ENCODE peak calls at places on chromosome 3, in six cellular contexts. One of them, this sample, is unnamed.

GRCh38 chr3:64441861-64442260 is 216.6 kb upstream of the PRICKLE2 start:
- DNase-seq in SK-N-SH: no peak
- DNase-seq in H1: no peak
- DNase-seq in HepG2: no peak
- DNase-seq in K562: no peak
- DNase-seq in GM12878: no peak
- DNase-seq in this sample: no peak

GRCh38 chr3:10437995-10438901 is 67.1 kb downstream of the ATP2B2 start:
- DNase-seq in K562: peak
- DNase-seq in SK-N-SH: no peak
- DNase-seq in HepG2: no peak
- DNase-seq in H1: no peak
- DNase-seq in GM12878: no peak
- DNase-seq in this sample: no peak

GRCh38 chr3:156142649-156143048 is 22.3 kb downstream of the KCNAB1 start:
- DNase-seq in HepG2: no peak
- DNase-seq in K562: no peak
- DNase-seq in H1: no peak
- DNase-seq in SK-N-SH: no peak
- DNase-seq in GM12878: no peak
- DNase-seq in this sample: no peak

GRCh38 chr3:51610708-51611107 is 60.3 kb upstream of the TEX264 start:
- DNase-seq in GM12878: no peak
- DNase-seq in SK-N-SH: peak
- DNase-seq in HepG2: no peak
- DNase-seq in H1: no peak
- DNase-seq in K562: no peak
- DNase-seq in this sample: no peak

GRCh38 chr3:32285910-32286309 is 47.4 kb downstream of the CMTM8 start:
- DNase-seq in GM12878: no peak
- DNase-seq in HepG2: no peak
- DNase-seq in SK-N-SH: no peak
- DNase-seq in H1: no peak
- DNase-seq in K562: no peak
- DNase-seq in this sample: no peak

GRCh38 chr3:57974796-57975388 is 33.3 kb upstream of the FLNB start:
- DNase-seq in SK-N-SH: peak
- DNase-seq in K562: peak
- DNase-seq in HepG2: peak
- DNase-seq in H1: no peak
- DNase-seq in GM12878: no peak
- DNase-seq in this sample: peak

GRCh38 chr3:29494305-29495036 is 213.6 kb downstream of the RBMS3 start:
- DNase-seq in K562: no peak
- DNase-seq in GM12878: no peak
- DNase-seq in SK-N-SH: peak
- DNase-seq in H1: no peak
- DNase-seq in HepG2: no peak
- DNase-seq in this sample: no peak

GRCh38 chr3:136750922-136751258 is 1.3 kb downstream of the STAG1 start:
- DNase-seq in GM12878: no peak
- DNase-seq in H1: no peak
- DNase-seq in SK-N-SH: no peak
- DNase-seq in K562: no peak
- DNase-seq in HepG2: no peak
- DNase-seq in this sample: no peak

GRCh38 chr3:150875548-150875947 is 29.7 kb downstream of the MINDY4B start:
- DNase-seq in H1: no peak
- DNase-seq in GM12878: no peak
- DNase-seq in HepG2: no peak
- DNase-seq in SK-N-SH: no peak
- DNase-seq in K562: no peak
- DNase-seq in this sample: no peak

GRCh38 chr3:151430821-151431484 is 29.9 kb downstream of the IGSF10 start:
- DNase-seq in GM12878: no peak
- DNase-seq in H1: no peak
- DNase-seq in HepG2: no peak
- DNase-seq in SK-N-SH: no peak
- DNase-seq in K562: no peak
- DNase-seq in this sample: no peak

DNA sequence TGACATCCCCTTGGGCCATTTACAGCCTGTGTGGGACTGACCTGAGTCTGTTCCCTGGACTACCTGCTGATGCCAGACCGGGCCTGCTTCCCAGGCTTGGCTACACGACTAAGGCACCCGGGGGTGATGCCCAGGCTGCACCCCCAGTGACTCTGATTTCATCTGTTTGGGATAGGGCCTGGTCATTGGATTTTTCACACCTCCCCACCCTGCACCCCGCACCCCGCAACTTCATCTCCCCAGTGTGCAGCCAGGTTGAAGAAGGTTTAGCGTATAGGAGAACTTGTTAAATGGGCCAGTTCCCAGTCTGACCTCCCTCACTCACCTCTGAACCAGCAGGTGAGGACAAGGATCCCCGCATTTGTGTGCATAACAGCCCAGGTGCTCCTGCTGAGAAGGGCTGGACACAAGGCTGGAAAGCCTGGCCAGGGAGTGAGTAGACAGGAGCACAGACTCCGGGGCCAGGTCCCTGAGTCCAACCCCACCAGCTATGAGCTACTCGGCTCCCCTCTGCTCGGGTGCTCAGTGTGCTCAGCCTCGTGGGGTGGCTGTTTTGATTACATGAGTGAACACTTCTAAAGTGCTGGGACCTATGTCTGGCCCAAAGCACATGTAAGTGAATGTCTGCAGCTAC is 18.5 kb downstream of the SLC6A20 start:
- DNase-seq in GM12878: no peak
- DNase-seq in HepG2: no peak
- DNase-seq in H1: no peak
- DNase-seq in SK-N-SH: no peak
- DNase-seq in K562: no peak
- DNase-seq in this sample: no peak
- TF ChIP-seq GABPA in GM12878: no peak
- TF ChIP-seq GABPA in HepG2: no peak
- TF ChIP-seq GABPA in H1: no peak
- TF ChIP-seq GABPA in SK-N-SH: no peak
- TF ChIP-seq GABPA in K562: no peak
- TF ChIP-seq GABPA in this sample: no peak

DNA sequence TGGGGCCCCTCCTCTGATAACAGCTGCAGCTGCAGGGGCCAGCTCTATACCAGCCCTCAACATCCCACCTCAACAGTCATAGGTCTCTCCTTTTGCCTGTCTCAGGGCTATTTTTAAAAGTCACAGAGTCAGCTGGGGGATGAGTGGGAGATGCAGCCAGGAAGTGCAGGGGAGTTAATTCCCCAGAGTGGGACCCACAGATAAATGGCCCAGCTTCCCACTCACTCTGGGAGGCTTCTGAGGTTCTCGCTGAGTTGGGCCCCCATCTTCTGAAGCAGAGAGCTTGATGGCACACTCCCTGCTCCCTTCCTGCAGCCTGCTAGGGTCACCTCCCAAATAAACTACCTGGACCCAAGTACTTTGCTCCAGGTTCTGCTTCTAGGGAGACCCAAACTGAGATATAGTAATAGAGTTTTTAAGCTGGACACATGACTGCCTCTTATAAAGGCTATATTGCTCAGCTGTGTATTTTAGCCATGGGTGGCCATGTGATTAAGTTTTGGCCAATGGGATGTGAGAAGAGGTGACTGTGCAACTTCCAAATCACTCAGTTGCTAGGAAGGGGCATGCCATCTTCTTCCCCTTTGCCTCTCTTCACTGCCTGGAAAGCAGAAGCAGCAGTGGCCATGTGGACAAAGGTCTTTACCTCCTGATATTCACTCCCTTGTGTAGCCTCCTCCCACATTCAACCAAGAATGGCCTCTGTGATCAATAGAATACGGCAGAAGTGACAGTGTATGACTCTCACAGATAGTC is 15.5 kb upstream of the VIPR1 start:
- DNase-seq in H1: no peak
- DNase-seq in K562: no peak
- DNase-seq in GM12878: no peak
- DNase-seq in HepG2: no peak
- DNase-seq in SK-N-SH: no peak
- DNase-seq in this sample: peak
- TF ChIP-seq GABPA in H1: no peak
- TF ChIP-seq GABPA in K562: no peak
- TF ChIP-seq GABPA in GM12878: no peak
- TF ChIP-seq GABPA in HepG2: no peak
- TF ChIP-seq GABPA in SK-N-SH: no peak
- TF ChIP-seq GABPA in this sample: no peak

GRCh38 chr3:133277813-133278212 is 122.0 kb upstream of the BFSP2 start:
- DNase-seq in HepG2: no peak
- DNase-seq in H1: no peak
- DNase-seq in GM12878: no peak
- DNase-seq in K562: no peak
- DNase-seq in SK-N-SH: no peak
- DNase-seq in this sample: no peak
- TF ChIP-seq GABPA in HepG2: no peak
- TF ChIP-seq GABPA in H1: no peak
- TF ChIP-seq GABPA in GM12878: no peak
- TF ChIP-seq GABPA in K562: no peak
- TF ChIP-seq GABPA in SK-N-SH: no peak
- TF ChIP-seq GABPA in this sample: no peak

DNA sequence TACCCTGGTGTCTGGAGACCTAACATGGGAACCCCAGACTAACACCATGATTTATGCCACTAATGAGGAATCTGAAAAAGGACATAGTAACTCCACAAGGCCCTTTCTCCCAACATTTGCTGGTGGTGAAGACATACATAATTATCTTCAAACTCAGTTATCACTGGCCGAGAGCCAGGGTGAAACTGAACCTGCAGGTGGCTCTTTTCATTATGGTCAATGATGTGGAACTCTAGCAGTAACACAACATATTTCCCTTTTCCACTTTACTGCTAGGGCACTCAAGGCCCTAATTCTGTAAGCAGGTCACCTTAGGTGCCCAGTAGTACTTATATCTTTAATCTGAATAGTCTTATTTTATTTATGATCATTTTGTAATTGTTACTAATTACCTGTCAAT is 326.4 kb upstream of the SATB1 start:
- DNase-seq in HepG2: no peak
- DNase-seq in K562: no peak
- DNase-seq in GM12878: no peak
- DNase-seq in SK-N-SH: no peak
- DNase-seq in H1: no peak
- DNase-seq in this sample: no peak
- TF ChIP-seq GABPA in HepG2: no peak
- TF ChIP-seq GABPA in K562: no peak
- TF ChIP-seq GABPA in GM12878: no peak
- TF ChIP-seq GABPA in SK-N-SH: no peak
- TF ChIP-seq GABPA in H1: no peak
- TF ChIP-seq GABPA in this sample: no peak

DNA sequence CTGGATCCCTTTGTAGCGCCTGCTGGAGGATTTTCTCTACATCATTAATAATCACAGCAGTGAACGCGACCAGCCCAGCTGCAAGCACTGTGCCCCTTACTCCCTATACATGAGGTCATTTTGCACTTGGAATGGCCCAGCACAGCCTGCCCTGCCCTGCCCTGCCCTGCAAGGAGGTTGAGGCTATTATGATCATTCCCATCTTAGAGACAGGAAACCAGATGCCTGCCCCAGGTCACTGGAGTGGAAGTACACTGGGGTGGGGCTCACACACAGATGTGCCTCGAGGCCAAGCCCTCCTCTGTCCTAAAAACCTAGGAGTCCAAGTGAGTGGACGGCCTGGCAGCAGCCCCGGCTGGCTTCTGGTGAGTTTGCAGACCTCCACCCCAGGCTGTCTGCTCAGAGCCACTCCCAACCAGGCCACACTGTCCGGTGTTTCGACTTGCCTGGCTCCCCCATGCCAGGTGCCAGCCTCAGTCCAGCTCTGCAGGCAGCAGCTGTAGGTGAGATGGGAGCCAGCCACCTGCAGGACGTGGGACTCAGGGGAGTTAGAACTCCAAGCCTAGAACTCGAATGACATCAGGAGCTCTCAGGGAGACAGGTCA is 30.4 kb upstream of the SEC61A1 start:
- DNase-seq in HepG2: no peak
- DNase-seq in GM12878: no peak
- DNase-seq in H1: no peak
- DNase-seq in SK-N-SH: peak
- DNase-seq in K562: no peak
- DNase-seq in this sample: no peak
- TF ChIP-seq GABPA in HepG2: no peak
- TF ChIP-seq GABPA in GM12878: no peak
- TF ChIP-seq GABPA in H1: no peak
- TF ChIP-seq GABPA in SK-N-SH: no peak
- TF ChIP-seq GABPA in K562: no peak
- TF ChIP-seq GABPA in this sample: no peak

GRCh38 chr3:113659121-113659531 is 37.3 kb downstream of the USF3 start:
- DNase-seq in H1: no peak
- DNase-seq in SK-N-SH: no peak
- DNase-seq in HepG2: no peak
- DNase-seq in K562: no peak
- DNase-seq in GM12878: no peak
- DNase-seq in this sample: no peak
- TF ChIP-seq GABPA in H1: no peak
- TF ChIP-seq GABPA in SK-N-SH: no peak
- TF ChIP-seq GABPA in HepG2: no peak
- TF ChIP-seq GABPA in K562: no peak
- TF ChIP-seq GABPA in GM12878: no peak
- TF ChIP-seq GABPA in this sample: no peak

This sample was measured in HL-60.